ENCODE peak calls at places on chromosomes 6 and 20, in five cellular contexts. P is K562, J is HCT116, Y is HepG2, L is SK-N-SH. B is an unnamed sample.

GRCh38 chr6:43873806-43874714 is 104.0 kb downstream of the VEGFA start:
- DNase-seq in P (no peak), J (no peak), Y (peak), L (no peak), B (no peak)

GRCh38 chr6:85494551-85495337 is 44.9 kb downstream of the NT5E start:
- DNase-seq in P (no peak), J (no peak), Y (no peak), L (no peak), B (no peak)

GRCh38 chr6:158043586-158044524 is 62.2 kb downstream of the SYNJ2 start:
- DNase-seq in P (no peak), J (no peak), Y (peak), L (no peak), B (no peak)

GRCh38 chr6:144895890-144896289 is 610.8 kb downstream of the UTRN start:
- DNase-seq in P (no peak), J (no peak), Y (no peak), L (peak), B (no peak)

GRCh38 chr6:133623065-133623464 is 265.8 kb upstream of the TCF21 start:
- DNase-seq in P (no peak), J (no peak), Y (no peak), L (no peak), B (no peak)

GRCh38 chr20:49161428-49162152 is 26.5 kb downstream of the STAU1 start:
- DNase-seq in P (no peak), J (no peak), Y (peak), L (no peak), B (no peak)

GRCh38 chr20:10986586-10986985 is 312.8 kb upstream of the JAG1 start:
- DNase-seq in P (no peak), J (no peak), Y (no peak), L (no peak), B (no peak)

GRCh38 chr20:934186-934840 is 18.2 kb upstream of the ANGPT4 start:
- DNase-seq in P (no peak), J (no peak), Y (no peak), L (no peak), B (no peak)

DNA sequence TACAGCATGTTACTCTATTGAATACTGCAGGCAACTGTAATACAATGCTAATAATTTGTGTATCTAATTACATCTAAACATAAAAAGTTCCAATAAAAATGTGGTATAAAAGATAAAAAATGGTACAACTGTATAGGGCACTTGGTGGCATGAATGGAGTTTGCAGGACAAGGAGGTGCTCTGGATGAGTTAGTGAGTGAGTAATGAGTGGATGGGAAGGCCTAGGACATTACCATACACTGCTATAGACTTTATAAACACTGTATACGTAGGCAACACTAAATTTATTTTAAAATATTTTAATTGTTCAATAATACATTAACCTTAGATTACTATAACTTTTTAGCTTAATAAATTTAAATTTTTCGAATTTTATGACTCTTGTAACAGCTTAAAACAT is 579.6 kb upstream of the MAN1A1 start:
- DNase-seq in P (no peak), J (no peak), Y (no peak), L (no peak), B (no peak)
- TF ChIP-seq CTCF in P (no peak), J (no peak), Y (no peak), L (no peak), B (no peak)

GRCh38 chr6:1406306-1407058 is 17.1 kb downstream of the FOXF2 start:
- DNase-seq in P (no peak), J (no peak), Y (no peak), L (no peak), B (no peak)
- TF ChIP-seq SIN3A in P (no peak), J (no peak), Y (no peak), L (no peak), B (no peak)

DNA sequence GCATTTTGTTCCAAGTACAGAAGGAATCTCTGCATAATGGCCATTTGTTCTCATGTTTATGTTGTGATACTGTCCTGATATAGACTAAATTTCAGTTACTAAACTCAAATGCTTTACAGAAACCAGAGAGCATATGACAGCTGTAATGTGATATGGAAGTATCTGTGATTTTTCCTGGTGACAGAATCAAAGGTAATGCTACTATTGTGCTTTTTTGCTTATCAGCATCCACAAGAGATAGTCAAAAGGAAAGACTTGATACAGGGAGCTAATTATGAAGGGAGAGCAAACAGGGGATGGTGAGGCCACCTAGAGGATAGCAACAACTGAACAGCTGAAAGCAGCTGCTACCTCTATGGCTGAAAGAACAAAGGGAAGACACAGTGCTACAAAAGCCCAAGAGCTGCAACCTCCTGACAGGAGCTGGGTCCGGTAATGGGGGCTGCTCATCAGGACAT is 181.4 kb downstream of the PHF3 start:
- DNase-seq in P (no peak), J (no peak), Y (peak), L (peak), B (no peak)
- TF ChIP-seq CTCF in P (no peak), J (no peak), Y (peak), L (peak), B (peak)

DNA sequence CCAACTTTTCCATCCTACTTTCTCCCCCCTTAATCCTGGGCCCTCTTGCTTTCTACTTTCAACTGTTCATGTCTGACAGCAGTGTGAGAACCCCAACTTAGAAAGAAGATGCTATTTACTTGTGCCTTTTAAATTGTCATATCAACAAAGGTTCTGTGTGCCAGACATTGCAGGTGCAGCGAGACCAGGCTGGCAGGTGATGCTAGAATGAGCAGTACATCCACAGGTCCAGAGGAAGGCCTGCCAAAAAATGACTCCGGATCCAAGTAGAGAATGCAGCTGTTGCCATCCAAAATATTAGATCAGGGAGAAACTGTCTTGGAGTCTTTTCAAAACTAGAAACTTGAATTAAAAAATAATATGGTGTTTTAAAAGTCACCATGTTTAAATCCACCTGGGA is 510.5 kb downstream of the LMBRD1 start:
- DNase-seq in P (no peak), J (no peak), Y (no peak), L (no peak), B (no peak)
- TF ChIP-seq SIN3A in P (no peak), J (no peak), Y (no peak), L (no peak), B (no peak)

GRCh38 chr6:109001554-109001953 is 93.1 kb downstream of the SESN1 start:
- DNase-seq in P (no peak), J (no peak), Y (no peak), L (peak), B (no peak)
- TF ChIP-seq CTCF in P (no peak), J (no peak), Y (no peak), L (no peak), B (no peak)

DNA sequence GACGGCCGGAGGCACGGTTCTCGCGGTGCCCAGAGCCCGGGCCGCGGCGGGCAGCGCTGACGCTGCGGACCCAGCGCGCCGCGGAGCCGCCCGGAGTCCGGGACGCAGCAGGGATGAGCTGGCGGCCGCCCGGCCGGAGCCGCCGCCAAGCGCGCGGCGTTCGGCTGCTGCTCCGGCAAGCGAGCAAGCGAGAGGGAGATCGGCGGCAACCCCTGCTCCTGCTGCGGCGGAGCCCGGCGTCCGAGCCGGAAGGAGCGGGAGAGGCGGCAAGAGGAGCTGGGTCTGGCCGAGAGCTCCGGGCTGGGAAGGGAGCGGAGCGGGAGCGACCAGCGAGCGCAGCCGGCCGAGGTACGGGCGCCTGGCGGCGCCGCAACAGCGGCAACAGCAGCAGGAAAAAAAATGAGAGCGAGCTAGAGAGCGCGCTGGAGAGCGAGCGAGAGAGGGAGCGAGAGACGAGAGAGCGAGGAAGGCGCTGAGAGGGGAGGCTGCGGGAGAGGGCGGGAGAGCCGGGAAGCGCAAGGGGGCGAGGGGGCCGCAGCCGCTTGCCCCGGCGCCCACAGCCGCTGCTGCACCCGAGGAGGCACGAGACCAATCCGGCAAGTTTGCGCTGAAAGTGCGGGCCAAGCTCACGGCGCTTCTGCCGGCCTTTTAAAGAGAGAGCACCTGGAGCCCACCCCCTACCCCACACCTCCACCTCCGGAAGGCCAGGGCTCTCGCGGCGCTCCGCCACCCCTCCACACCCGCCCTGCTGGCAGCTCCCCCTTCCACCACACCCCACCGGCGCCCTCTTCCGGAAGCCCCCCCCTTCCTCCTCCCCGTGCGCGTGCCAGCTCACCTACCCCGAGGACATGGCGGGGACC is 496 bp downstream of the GRM4 start:
- DNase-seq in P (peak), J (no peak), Y (no peak), L (peak), B (no peak)
- TF ChIP-seq SIN3A in P (no peak), J (no peak), Y (no peak), L (no peak), B (no peak)

DNA sequence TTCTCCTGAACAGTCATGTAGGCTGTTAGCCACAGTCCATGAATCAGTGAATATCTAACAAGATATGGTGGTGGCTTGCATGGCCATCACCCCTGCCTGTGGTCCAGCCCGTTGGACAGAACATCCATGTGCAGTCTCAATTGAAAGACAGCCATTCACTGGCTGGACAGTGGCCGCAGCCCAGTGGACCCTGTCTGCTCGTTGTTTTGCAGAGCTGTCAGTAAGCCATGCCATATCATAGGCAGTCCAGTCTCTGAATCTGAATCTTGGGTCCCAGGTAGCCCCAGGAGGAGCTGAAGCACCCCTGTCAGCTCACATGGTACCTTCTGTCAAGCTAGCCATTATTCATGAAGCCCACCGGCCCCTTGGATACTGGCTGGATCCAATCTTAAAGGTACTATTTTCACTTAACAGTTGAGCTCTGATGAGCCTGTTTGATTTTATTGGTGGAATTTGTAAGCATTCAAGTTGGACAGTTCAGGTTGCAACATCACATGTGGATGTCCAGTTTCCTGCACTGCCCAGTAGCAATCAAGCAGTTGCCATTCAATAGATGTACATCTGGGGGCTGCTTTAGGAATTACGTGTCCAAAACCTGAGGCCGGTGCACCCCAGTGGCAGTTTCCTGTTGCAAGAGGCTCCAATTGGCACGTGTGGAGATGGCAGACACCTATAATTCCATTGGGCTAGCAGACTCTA is 37.8 kb downstream of the SERPINB1 start:
- DNase-seq in P (no peak), J (no peak), Y (no peak), L (no peak), B (no peak)
- TF ChIP-seq CTCF in P (no peak), J (no peak), Y (no peak), L (no peak), B (no peak)

DNA sequence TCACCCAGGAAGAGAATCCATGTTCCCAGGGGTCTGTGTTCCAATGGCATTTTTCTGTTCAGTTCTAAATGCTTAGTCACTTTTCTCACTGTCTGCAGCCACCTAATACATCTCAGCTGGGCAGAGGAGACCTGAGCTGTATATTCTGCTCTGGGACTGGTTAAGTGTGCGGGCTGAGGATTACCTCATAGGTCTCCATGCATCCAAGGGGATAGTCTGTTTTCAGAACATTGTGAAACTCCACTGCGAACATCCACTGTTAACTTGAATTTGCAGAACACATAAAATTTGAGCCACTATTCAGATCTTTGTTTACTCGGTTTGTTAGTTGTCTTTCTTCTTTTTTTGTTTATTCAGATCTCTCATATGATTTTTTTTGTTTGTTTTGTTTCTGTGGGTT is 947.1 kb downstream of the TFAP2A start:
- DNase-seq in P (no peak), J (no peak), Y (no peak), L (no peak), B (no peak)
- TF ChIP-seq SIN3A in P (no peak), J (no peak), Y (no peak), L (no peak), B (no peak)

GRCh38 chr6:42229720-42230119 is 12.1 kb upstream of the MRPS10 start:
- DNase-seq in P (no peak), J (no peak), Y (no peak), L (no peak), B (no peak)

GRCh38 chr6:42227173-42227850 is 9.7 kb upstream of the MRPS10 start:
- DNase-seq in P (no peak), J (no peak), Y (no peak), L (no peak), B (no peak)

GRCh38 chr6:42232035-42232434 is 14.4 kb upstream of the MRPS10 start:
- DNase-seq in P (no peak), J (no peak), Y (no peak), L (no peak), B (no peak)

GRCh38 chr6:42228305-42228704 is 10.6 kb upstream of the MRPS10 start:
- DNase-seq in P (no peak), J (no peak), Y (no peak), L (no peak), B (no peak)

DNA sequence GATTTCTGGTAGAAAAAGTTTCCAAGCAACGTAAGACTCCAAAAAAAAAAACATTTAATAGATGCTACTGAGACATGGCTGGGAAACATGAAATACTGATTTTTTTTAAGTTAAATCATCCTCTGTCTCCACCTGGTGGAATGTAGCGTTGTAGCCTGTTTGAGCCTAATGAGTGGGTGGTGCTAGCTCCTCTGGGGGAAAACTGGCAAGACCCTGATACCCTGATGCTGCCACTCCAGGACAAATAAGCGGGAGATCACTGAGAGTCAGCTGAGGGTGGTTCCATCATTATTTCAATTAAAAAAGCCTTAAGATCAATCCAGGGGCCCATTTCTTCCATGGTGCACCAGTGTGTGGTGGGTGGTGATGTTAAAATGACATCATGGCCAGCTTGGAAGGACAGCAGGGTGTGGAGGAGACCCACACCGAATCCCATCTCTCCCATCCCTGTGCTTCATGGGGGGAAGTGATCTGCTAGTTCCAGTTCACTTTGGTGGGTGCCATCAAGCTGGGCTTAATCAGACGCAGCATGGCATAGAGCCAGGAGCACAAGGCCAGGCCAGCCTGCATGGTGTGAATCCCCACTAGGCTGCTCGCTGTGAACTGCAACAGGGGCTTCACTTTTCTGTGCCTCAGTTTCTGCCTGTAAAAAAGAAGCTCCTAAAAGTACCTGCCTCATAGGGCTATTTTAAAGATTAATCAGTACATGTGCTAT is 12.8 kb upstream of the MRPS10 start:
- DNase-seq in P (peak), J (no peak), Y (no peak), L (peak), B (no peak)
- TF ChIP-seq CTCF in P (peak), J (peak), Y (peak), L (peak), B (peak)

GRCh38 chr6:166672624-166673165 is 45.6 kb upstream of the RPS6KA2 start:
- DNase-seq in P (no peak), J (no peak), Y (no peak), L (peak), B (no peak)
- TF ChIP-seq SIN3A in P (no peak), J (no peak), Y (no peak), L (no peak), B (no peak)

B was measured in Panc1.